ENCODE peak calls at places on chromosomes 5 and 9, in four cellular contexts. One of them, this sample, is unnamed.

GRCh38 chr9:86352440-86353106 is 1.6 kb downstream of the TUT7 start:
- DNase-seq in HCT116: no peak
- DNase-seq in GM12878: no peak
- DNase-seq in HepG2: no peak
- DNase-seq in this sample: no peak

GRCh38 chr5:9477537-9477936 is 68.3 kb downstream of the SEMA5A start:
- DNase-seq in HCT116: no peak
- DNase-seq in GM12878: no peak
- DNase-seq in HepG2: no peak
- DNase-seq in this sample: no peak

GRCh38 chr9:12735669-12736068 is 39.2 kb upstream of the LURAP1L start:
- DNase-seq in HCT116: no peak
- DNase-seq in GM12878: peak
- DNase-seq in HepG2: no peak
- DNase-seq in this sample: no peak

GRCh38 chr9:127224178-127224882 is 40.2 kb upstream of the GARNL3 start:
- DNase-seq in HCT116: peak
- DNase-seq in GM12878: peak
- DNase-seq in HepG2: peak
- DNase-seq in this sample: peak

GRCh38 chr5:24167791-24168190 is 477.0 kb downstream of the CDH10 start:
- DNase-seq in HCT116: no peak
- DNase-seq in GM12878: no peak
- DNase-seq in HepG2: no peak
- DNase-seq in this sample: no peak

GRCh38 chr9:130587921-130588320 is 8.5 kb downstream of the FUBP3 start:
- DNase-seq in HCT116: no peak
- DNase-seq in GM12878: no peak
- DNase-seq in HepG2: no peak
- DNase-seq in this sample: no peak

GRCh38 chr5:139413153-139413552 is 9.3 kb upstream of the SPATA24 start:
- DNase-seq in HCT116: no peak
- DNase-seq in GM12878: no peak
- DNase-seq in HepG2: no peak
- DNase-seq in this sample: no peak

GRCh38 chr9:85298434-85298833 is 443.3 kb downstream of the AGTPBP1 start:
- DNase-seq in HCT116: no peak
- DNase-seq in GM12878: no peak
- DNase-seq in HepG2: no peak
- DNase-seq in this sample: no peak

GRCh38 chr9:132451276-132451675 is 41.3 kb downstream of the CFAP77 start:
- DNase-seq in HCT116: no peak
- DNase-seq in GM12878: no peak
- DNase-seq in HepG2: no peak
- DNase-seq in this sample: no peak

GRCh38 chr9:85900504-85901201 is 40.3 kb upstream of the NAA35 start:
- DNase-seq in HCT116: peak
- DNase-seq in GM12878: no peak
- DNase-seq in HepG2: no peak
- DNase-seq in this sample: peak

GRCh38 chr9:119986205-119986604 is 593.8 kb downstream of the CDK5RAP2 start:
- DNase-seq in HCT116: no peak
- DNase-seq in GM12878: no peak
- DNase-seq in HepG2: no peak
- DNase-seq in this sample: peak

GRCh38 chr9:98791147-98792095 is 4.9 kb downstream of the ANKS6 start:
- DNase-seq in HCT116: peak
- DNase-seq in GM12878: no peak
- DNase-seq in HepG2: peak
- DNase-seq in this sample: peak

GRCh38 chr5:14156611-14157493 is 13.7 kb downstream of the TRIO start:
- DNase-seq in HCT116: peak
- DNase-seq in GM12878: peak
- DNase-seq in HepG2: peak
- DNase-seq in this sample: peak

GRCh38 chr9:134328341-134328840 is 2.1 kb downstream of the RXRA start:
- DNase-seq in HCT116: no peak
- DNase-seq in GM12878: no peak
- DNase-seq in HepG2: peak
- DNase-seq in this sample: peak

GRCh38 chr9:121887553-121888437 is 205.3 kb downstream of the TTLL11 start:
- DNase-seq in HCT116: no peak
- DNase-seq in GM12878: no peak
- DNase-seq in HepG2: no peak
- DNase-seq in this sample: no peak

GRCh38 chr5:151745071-151745705 is 13.2 kb downstream of the ATOX1 start:
- DNase-seq in HCT116: peak
- DNase-seq in GM12878: peak
- DNase-seq in HepG2: no peak
- DNase-seq in this sample: no peak

GRCh38 chr9:135199489-135199888 is 112.0 kb downstream of the OLFM1 start:
- DNase-seq in HCT116: no peak
- DNase-seq in GM12878: no peak
- DNase-seq in HepG2: no peak
- DNase-seq in this sample: no peak

GRCh38 chr5:145915970-145916638 is 20.3 kb upstream of the SH3RF2 start:
- DNase-seq in HCT116: no peak
- DNase-seq in GM12878: no peak
- DNase-seq in HepG2: no peak
- DNase-seq in this sample: no peak

GRCh38 chr5:172658869-172659513 is 17.9 kb downstream of the NEURL1B start:
- DNase-seq in HCT116: no peak
- DNase-seq in GM12878: no peak
- DNase-seq in HepG2: no peak
- DNase-seq in this sample: no peak

GRCh38 chr9:132415181-132415580 is 5.2 kb downstream of the CFAP77 start:
- DNase-seq in HCT116: no peak
- DNase-seq in GM12878: no peak
- DNase-seq in HepG2: no peak
- DNase-seq in this sample: no peak

GRCh38 chr5:1792842-1793266 is 6.8 kb downstream of the MRPL36 start:
- DNase-seq in HCT116: no peak
- DNase-seq in GM12878: peak
- DNase-seq in HepG2: no peak
- DNase-seq in this sample: no peak

GRCh38 chr9:15158019-15158418 is 149.0 kb downstream of the TTC39B start:
- DNase-seq in HCT116: no peak
- DNase-seq in GM12878: no peak
- DNase-seq in HepG2: no peak
- DNase-seq in this sample: no peak

GRCh38 chr5:157542282-157542966 is 33.2 kb downstream of the ADAM19 start:
- DNase-seq in HCT116: no peak
- DNase-seq in GM12878: no peak
- DNase-seq in HepG2: no peak
- DNase-seq in this sample: no peak

GRCh38 chr5:128493657-128494329 is 44.3 kb downstream of the FBN2 start:
- DNase-seq in HCT116: no peak
- DNase-seq in GM12878: no peak
- DNase-seq in HepG2: no peak
- DNase-seq in this sample: no peak

GRCh38 chr5:151048526-151048925 is 28.1 kb downstream of the GPX3 start:
- DNase-seq in HCT116: no peak
- DNase-seq in GM12878: no peak
- DNase-seq in HepG2: no peak
- DNase-seq in this sample: no peak

GRCh38 chr9:88197781-88198345 is 59.6 kb upstream of the SPATA31C2 start:
- DNase-seq in HCT116: no peak
- DNase-seq in GM12878: no peak
- DNase-seq in HepG2: no peak
- DNase-seq in this sample: peak

GRCh38 chr9:128908372-128908771 is 12.4 kb upstream of the PHYHD1 start:
- DNase-seq in HCT116: no peak
- DNase-seq in GM12878: no peak
- DNase-seq in HepG2: no peak
- DNase-seq in this sample: no peak

GRCh38 chr5:62640437-62640836 is 61.8 kb downstream of the LRRC70 start:
- DNase-seq in HCT116: no peak
- DNase-seq in GM12878: no peak
- DNase-seq in HepG2: no peak
- DNase-seq in this sample: no peak

GRCh38 chr5:43627028-43627427 is 24.0 kb downstream of the NNT start:
- DNase-seq in HCT116: peak
- DNase-seq in GM12878: no peak
- DNase-seq in HepG2: peak
- DNase-seq in this sample: no peak

GRCh38 chr5:136164226-136164625 is 28.7 kb downstream of the SMIM32 start:
- DNase-seq in HCT116: no peak
- DNase-seq in GM12878: no peak
- DNase-seq in HepG2: no peak
- DNase-seq in this sample: no peak

GRCh38 chr9:14358523-14358922 is 44.6 kb upstream of the NFIB start:
- DNase-seq in HCT116: no peak
- DNase-seq in GM12878: no peak
- DNase-seq in HepG2: no peak
- DNase-seq in this sample: no peak

GRCh38 chr5:133890776-133891280 is 77.6 kb downstream of the C5orf15 start:
- DNase-seq in HCT116: no peak
- DNase-seq in GM12878: no peak
- DNase-seq in HepG2: no peak
- DNase-seq in this sample: no peak

GRCh38 chr5:180494060-180494509 is at the start of gene CNOT6:
- DNase-seq in HCT116: peak
- DNase-seq in GM12878: peak
- DNase-seq in HepG2: peak
- DNase-seq in this sample: peak

GRCh38 chr5:124512236-124512635 is 234.2 kb downstream of the ZNF608 start:
- DNase-seq in HCT116: no peak
- DNase-seq in GM12878: no peak
- DNase-seq in HepG2: no peak
- DNase-seq in this sample: no peak

GRCh38 chr5:148734518-148734917 is 80.2 kb upstream of the HTR4 start:
- DNase-seq in HCT116: no peak
- DNase-seq in GM12878: no peak
- DNase-seq in HepG2: no peak
- DNase-seq in this sample: no peak

GRCh38 chr5:176415240-176416122 is 858 bp downstream of the CLTB start:
- DNase-seq in HCT116: no peak
- DNase-seq in GM12878: no peak
- DNase-seq in HepG2: no peak
- DNase-seq in this sample: peak

GRCh38 chr9:112852741-112853505 is 37.8 kb downstream of the SLC46A2 start:
- DNase-seq in HCT116: no peak
- DNase-seq in GM12878: no peak
- DNase-seq in HepG2: no peak
- DNase-seq in this sample: no peak

GRCh38 chr5:37723147-37723961 is 116.5 kb downstream of the GDNF start:
- DNase-seq in HCT116: peak
- DNase-seq in GM12878: no peak
- DNase-seq in HepG2: no peak
- DNase-seq in this sample: peak

GRCh38 chr9:4400731-4401130 is 89.5 kb upstream of the SLC1A1 start:
- DNase-seq in HCT116: no peak
- DNase-seq in GM12878: no peak
- DNase-seq in HepG2: no peak
- DNase-seq in this sample: no peak

DNA sequence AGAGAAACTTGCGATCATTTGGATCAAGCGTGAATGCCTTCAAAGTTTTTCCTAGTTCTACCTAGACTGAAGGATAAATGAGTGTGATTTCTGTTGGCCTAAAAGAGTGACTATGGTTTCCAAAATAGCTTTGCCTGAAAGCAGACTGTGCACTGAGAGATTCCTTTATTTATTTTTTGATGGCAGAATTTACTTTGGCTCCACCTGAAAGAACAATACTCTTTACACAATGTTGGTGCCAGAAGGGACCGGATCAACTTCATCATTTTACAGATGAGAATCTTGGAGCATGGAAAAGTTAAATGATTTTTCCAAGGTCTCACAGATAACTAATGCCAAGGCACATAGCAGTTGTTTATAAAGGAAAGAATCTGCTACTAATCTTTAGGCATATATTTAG is 199.6 kb downstream of the KCTD16 start:
- DNase-seq in HCT116: no peak
- DNase-seq in GM12878: no peak
- DNase-seq in HepG2: no peak
- DNase-seq in this sample: no peak
- TF ChIP-seq JUND in HCT116: no peak
- TF ChIP-seq JUND in GM12878: no peak
- TF ChIP-seq JUND in HepG2: no peak
- TF ChIP-seq JUND in this sample: no peak

GRCh38 chr9:70480405-70480980 is 66.0 kb upstream of the KLF9 start:
- DNase-seq in HCT116: no peak
- DNase-seq in GM12878: no peak
- DNase-seq in HepG2: no peak
- DNase-seq in this sample: no peak
- TF ChIP-seq JUND in HCT116: no peak
- TF ChIP-seq JUND in GM12878: no peak
- TF ChIP-seq JUND in HepG2: no peak
- TF ChIP-seq JUND in this sample: peak

GRCh38 chr5:168047669-168048111 is 243.8 kb upstream of the WWC1 start:
- DNase-seq in HCT116: no peak
- DNase-seq in GM12878: no peak
- DNase-seq in HepG2: no peak
- DNase-seq in this sample: no peak
- TF ChIP-seq JUND in HCT116: no peak
- TF ChIP-seq JUND in GM12878: no peak
- TF ChIP-seq JUND in HepG2: no peak
- TF ChIP-seq JUND in this sample: no peak

GRCh38 chr5:200985-201384 is 9.7 kb downstream of the LRRC14B start:
- DNase-seq in HCT116: no peak
- DNase-seq in GM12878: no peak
- DNase-seq in HepG2: no peak
- DNase-seq in this sample: no peak
- TF ChIP-seq JUND in HCT116: no peak
- TF ChIP-seq JUND in GM12878: no peak
- TF ChIP-seq JUND in HepG2: no peak
- TF ChIP-seq JUND in this sample: no peak

GRCh38 chr5:93395891-93396465 is 185.0 kb downstream of the NR2F1-AS1 start:
- DNase-seq in HCT116: no peak
- DNase-seq in GM12878: no peak
- DNase-seq in HepG2: no peak
- DNase-seq in this sample: no peak
- TF ChIP-seq JUND in HCT116: no peak
- TF ChIP-seq JUND in GM12878: no peak
- TF ChIP-seq JUND in HepG2: no peak
- TF ChIP-seq JUND in this sample: no peak

GRCh38 chr5:113142186-113142585 is 165.6 kb downstream of the DCP2 start:
- DNase-seq in HCT116: no peak
- DNase-seq in GM12878: no peak
- DNase-seq in HepG2: no peak
- DNase-seq in this sample: no peak

GRCh38 chr5:113140837-113141661 is 164.5 kb downstream of the DCP2 start:
- DNase-seq in HCT116: no peak
- DNase-seq in GM12878: no peak
- DNase-seq in HepG2: no peak
- DNase-seq in this sample: no peak
- TF ChIP-seq JUND in HCT116: no peak
- TF ChIP-seq JUND in GM12878: no peak
- TF ChIP-seq JUND in HepG2: no peak
- TF ChIP-seq JUND in this sample: no peak

This sample was measured in T47D.